ENCODE peak calls at places on chromosomes 1 and 21, in ten cellular contexts. One of them, this sample, is unnamed.

GRCh38 chr1:108686609-108687313 is 5.3 kb upstream of the PRPF38B start:
- DNase-seq in heart right ventricle: no peak
- DNase-seq in stomach: no peak
- DNase-seq in cardiac muscle cell: peak
- DNase-seq in AG04450: no peak
- DNase-seq in endodermal cell: no peak
- DNase-seq in CD8-positive, alpha-beta T cell: no peak
- DNase-seq in brain microvascular endothelial cell: no peak
- DNase-seq in heart left ventricle: no peak
- DNase-seq in bronchial epithelial cell: no peak
- DNase-seq in this sample: peak

GRCh38 chr1:221772107-221772506 is 30.2 kb upstream of the DUSP10 start:
- DNase-seq in heart left ventricle: no peak
- DNase-seq in endodermal cell: no peak
- DNase-seq in heart right ventricle: no peak
- DNase-seq in brain microvascular endothelial cell: no peak
- DNase-seq in CD8-positive, alpha-beta T cell: no peak
- DNase-seq in cardiac muscle cell: peak
- DNase-seq in AG04450: no peak
- DNase-seq in stomach: no peak
- DNase-seq in bronchial epithelial cell: peak
- DNase-seq in this sample: peak

GRCh38 chr1:159921251-159921650 is 4.1 kb downstream of the TAGLN2 start:
- DNase-seq in bronchial epithelial cell: no peak
- DNase-seq in CD8-positive, alpha-beta T cell: no peak
- DNase-seq in stomach: no peak
- DNase-seq in heart right ventricle: no peak
- DNase-seq in brain microvascular endothelial cell: no peak
- DNase-seq in AG04450: no peak
- DNase-seq in endodermal cell: no peak
- DNase-seq in heart left ventricle: no peak
- DNase-seq in cardiac muscle cell: no peak
- DNase-seq in this sample: peak

GRCh38 chr1:41045740-41046139 is 24.2 kb upstream of the SLFNL1 start:
- DNase-seq in AG04450: no peak
- DNase-seq in bronchial epithelial cell: peak
- DNase-seq in heart right ventricle: no peak
- DNase-seq in cardiac muscle cell: peak
- DNase-seq in heart left ventricle: peak
- DNase-seq in brain microvascular endothelial cell: peak
- DNase-seq in endodermal cell: no peak
- DNase-seq in stomach: peak
- DNase-seq in CD8-positive, alpha-beta T cell: no peak
- DNase-seq in this sample: peak

GRCh38 chr1:15942661-15943514 is 33.0 kb downstream of the ZBTB17 start:
- DNase-seq in stomach: peak
- DNase-seq in bronchial epithelial cell: no peak
- DNase-seq in cardiac muscle cell: no peak
- DNase-seq in CD8-positive, alpha-beta T cell: no peak
- DNase-seq in heart right ventricle: no peak
- DNase-seq in brain microvascular endothelial cell: no peak
- DNase-seq in heart left ventricle: no peak
- DNase-seq in AG04450: no peak
- DNase-seq in endodermal cell: peak
- DNase-seq in this sample: no peak

GRCh38 chr1:22388666-22389455 is 62.8 kb upstream of the ZBTB40 start:
- DNase-seq in AG04450: no peak
- DNase-seq in cardiac muscle cell: peak
- DNase-seq in CD8-positive, alpha-beta T cell: no peak
- DNase-seq in heart right ventricle: no peak
- DNase-seq in endodermal cell: no peak
- DNase-seq in stomach: no peak
- DNase-seq in bronchial epithelial cell: peak
- DNase-seq in heart left ventricle: no peak
- DNase-seq in brain microvascular endothelial cell: peak
- DNase-seq in this sample: peak

GRCh38 chr21:32538147-32538792 is 47.1 kb downstream of the TCP10L start:
- DNase-seq in endodermal cell: no peak
- DNase-seq in cardiac muscle cell: no peak
- DNase-seq in heart left ventricle: no peak
- DNase-seq in heart right ventricle: no peak
- DNase-seq in AG04450: no peak
- DNase-seq in CD8-positive, alpha-beta T cell: peak
- DNase-seq in stomach: no peak
- DNase-seq in brain microvascular endothelial cell: no peak
- DNase-seq in bronchial epithelial cell: no peak
- DNase-seq in this sample: no peak

GRCh38 chr1:84674021-84674420 is 16.2 kb downstream of the SSX2IP start:
- DNase-seq in endodermal cell: no peak
- DNase-seq in AG04450: no peak
- DNase-seq in heart left ventricle: no peak
- DNase-seq in CD8-positive, alpha-beta T cell: no peak
- DNase-seq in heart right ventricle: no peak
- DNase-seq in stomach: no peak
- DNase-seq in brain microvascular endothelial cell: no peak
- DNase-seq in cardiac muscle cell: no peak
- DNase-seq in bronchial epithelial cell: no peak
- DNase-seq in this sample: no peak

GRCh38 chr1:72649974-72650373 is 367.6 kb upstream of the NEGR1 start:
- DNase-seq in brain microvascular endothelial cell: no peak
- DNase-seq in endodermal cell: no peak
- DNase-seq in bronchial epithelial cell: no peak
- DNase-seq in AG04450: no peak
- DNase-seq in cardiac muscle cell: no peak
- DNase-seq in heart left ventricle: no peak
- DNase-seq in CD8-positive, alpha-beta T cell: no peak
- DNase-seq in heart right ventricle: no peak
- DNase-seq in stomach: no peak
- DNase-seq in this sample: peak

GRCh38 chr1:76250317-76250716 is 175.8 kb downstream of the ST6GALNAC3 start:
- DNase-seq in AG04450: no peak
- DNase-seq in brain microvascular endothelial cell: no peak
- DNase-seq in cardiac muscle cell: no peak
- DNase-seq in CD8-positive, alpha-beta T cell: no peak
- DNase-seq in heart right ventricle: no peak
- DNase-seq in heart left ventricle: no peak
- DNase-seq in stomach: no peak
- DNase-seq in endodermal cell: peak
- DNase-seq in bronchial epithelial cell: no peak
- DNase-seq in this sample: no peak

GRCh38 chr1:248404024-248404423 is 1.2 kb downstream of the OR2T1 start:
- DNase-seq in bronchial epithelial cell: peak
- DNase-seq in endodermal cell: no peak
- DNase-seq in heart right ventricle: no peak
- DNase-seq in brain microvascular endothelial cell: no peak
- DNase-seq in CD8-positive, alpha-beta T cell: no peak
- DNase-seq in heart left ventricle: no peak
- DNase-seq in cardiac muscle cell: no peak
- DNase-seq in AG04450: no peak
- DNase-seq in stomach: no peak
- DNase-seq in this sample: no peak

GRCh38 chr1:116334868-116335649 is 38.0 kb upstream of the ATP1A1 start:
- DNase-seq in brain microvascular endothelial cell: no peak
- DNase-seq in CD8-positive, alpha-beta T cell: no peak
- DNase-seq in endodermal cell: peak
- DNase-seq in bronchial epithelial cell: no peak
- DNase-seq in heart left ventricle: no peak
- DNase-seq in AG04450: no peak
- DNase-seq in heart right ventricle: no peak
- DNase-seq in cardiac muscle cell: peak
- DNase-seq in stomach: no peak
- DNase-seq in this sample: peak

GRCh38 chr1:174497461-174497860 is 49.7 kb downstream of the GPR52 start:
- DNase-seq in heart right ventricle: no peak
- DNase-seq in stomach: no peak
- DNase-seq in heart left ventricle: no peak
- DNase-seq in AG04450: no peak
- DNase-seq in bronchial epithelial cell: no peak
- DNase-seq in CD8-positive, alpha-beta T cell: no peak
- DNase-seq in cardiac muscle cell: no peak
- DNase-seq in endodermal cell: no peak
- DNase-seq in brain microvascular endothelial cell: no peak
- DNase-seq in this sample: no peak

GRCh38 chr1:17922833-17923232 is 167.7 kb downstream of the ACTL8 start:
- DNase-seq in brain microvascular endothelial cell: peak
- DNase-seq in stomach: peak
- DNase-seq in endodermal cell: peak
- DNase-seq in bronchial epithelial cell: no peak
- DNase-seq in heart left ventricle: peak
- DNase-seq in heart right ventricle: no peak
- DNase-seq in CD8-positive, alpha-beta T cell: no peak
- DNase-seq in cardiac muscle cell: peak
- DNase-seq in AG04450: no peak
- DNase-seq in this sample: peak

GRCh38 chr1:19057182-19057779 is 100.8 kb upstream of the IFFO2 start:
- DNase-seq in AG04450: no peak
- DNase-seq in stomach: no peak
- DNase-seq in brain microvascular endothelial cell: no peak
- DNase-seq in cardiac muscle cell: no peak
- DNase-seq in heart left ventricle: no peak
- DNase-seq in bronchial epithelial cell: no peak
- DNase-seq in endodermal cell: no peak
- DNase-seq in CD8-positive, alpha-beta T cell: no peak
- DNase-seq in heart right ventricle: no peak
- DNase-seq in this sample: no peak
- TF ChIP-seq CTCF in AG04450: no peak
- TF ChIP-seq CTCF in stomach: no peak
- TF ChIP-seq CTCF in brain microvascular endothelial cell: no peak
- TF ChIP-seq CTCF in cardiac muscle cell: no peak
- TF ChIP-seq CTCF in heart left ventricle: no peak
- TF ChIP-seq CTCF in bronchial epithelial cell: no peak
- TF ChIP-seq CTCF in endodermal cell: peak
- TF ChIP-seq CTCF in CD8-positive, alpha-beta T cell: no peak
- TF ChIP-seq CTCF in heart right ventricle: no peak
- TF ChIP-seq CTCF in this sample: no peak

GRCh38 chr1:20931930-20932436 is 144.9 kb upstream of the HP1BP3 start:
- DNase-seq in cardiac muscle cell: no peak
- DNase-seq in stomach: no peak
- DNase-seq in heart left ventricle: no peak
- DNase-seq in CD8-positive, alpha-beta T cell: no peak
- DNase-seq in brain microvascular endothelial cell: no peak
- DNase-seq in AG04450: no peak
- DNase-seq in bronchial epithelial cell: no peak
- DNase-seq in heart right ventricle: no peak
- DNase-seq in endodermal cell: no peak
- DNase-seq in this sample: no peak
- H3K4me3 ChIP-seq in cardiac muscle cell: no peak
- H3K4me3 ChIP-seq in stomach: no peak
- H3K4me3 ChIP-seq in heart left ventricle: no peak
- H3K4me3 ChIP-seq in CD8-positive, alpha-beta T cell: no peak
- H3K4me3 ChIP-seq in brain microvascular endothelial cell: no peak
- H3K4me3 ChIP-seq in AG04450: no peak
- H3K4me3 ChIP-seq in bronchial epithelial cell: no peak
- H3K4me3 ChIP-seq in heart right ventricle: no peak
- H3K4me3 ChIP-seq in endodermal cell: no peak
- H3K4me3 ChIP-seq in this sample: no peak

GRCh38 chr1:28983509-28984310 is 69.3 kb downstream of the EPB41 start:
- DNase-seq in endodermal cell: peak
- DNase-seq in cardiac muscle cell: no peak
- DNase-seq in bronchial epithelial cell: no peak
- DNase-seq in heart right ventricle: peak
- DNase-seq in brain microvascular endothelial cell: no peak
- DNase-seq in heart left ventricle: peak
- DNase-seq in CD8-positive, alpha-beta T cell: peak
- DNase-seq in AG04450: no peak
- DNase-seq in stomach: peak
- DNase-seq in this sample: no peak

GRCh38 chr1:28982198-28982597 is 67.8 kb downstream of the EPB41 start:
- DNase-seq in endodermal cell: no peak
- DNase-seq in stomach: no peak
- DNase-seq in AG04450: no peak
- DNase-seq in cardiac muscle cell: no peak
- DNase-seq in heart right ventricle: no peak
- DNase-seq in brain microvascular endothelial cell: no peak
- DNase-seq in CD8-positive, alpha-beta T cell: no peak
- DNase-seq in bronchial epithelial cell: no peak
- DNase-seq in heart left ventricle: no peak
- DNase-seq in this sample: no peak

GRCh38 chr1:28983091-28983490 is 68.7 kb downstream of the EPB41 start:
- DNase-seq in CD8-positive, alpha-beta T cell: no peak
- DNase-seq in cardiac muscle cell: no peak
- DNase-seq in AG04450: no peak
- DNase-seq in heart left ventricle: no peak
- DNase-seq in bronchial epithelial cell: no peak
- DNase-seq in endodermal cell: no peak
- DNase-seq in stomach: no peak
- DNase-seq in brain microvascular endothelial cell: no peak
- DNase-seq in heart right ventricle: no peak
- DNase-seq in this sample: no peak

GRCh38 chr1:28984311-28984684 is 69.9 kb downstream of the EPB41 start:
- DNase-seq in AG04450: no peak
- DNase-seq in cardiac muscle cell: no peak
- DNase-seq in heart left ventricle: no peak
- DNase-seq in brain microvascular endothelial cell: no peak
- DNase-seq in bronchial epithelial cell: no peak
- DNase-seq in stomach: no peak
- DNase-seq in heart right ventricle: no peak
- DNase-seq in endodermal cell: no peak
- DNase-seq in CD8-positive, alpha-beta T cell: no peak
- DNase-seq in this sample: no peak

GRCh38 chr1:28981170-28981569 is 66.8 kb downstream of the EPB41 start:
- DNase-seq in AG04450: no peak
- DNase-seq in stomach: no peak
- DNase-seq in CD8-positive, alpha-beta T cell: no peak
- DNase-seq in heart left ventricle: no peak
- DNase-seq in brain microvascular endothelial cell: no peak
- DNase-seq in endodermal cell: no peak
- DNase-seq in heart right ventricle: no peak
- DNase-seq in bronchial epithelial cell: no peak
- DNase-seq in cardiac muscle cell: no peak
- DNase-seq in this sample: no peak
- TF ChIP-seq CTCF in AG04450: no peak
- TF ChIP-seq CTCF in stomach: no peak
- TF ChIP-seq CTCF in CD8-positive, alpha-beta T cell: no peak
- TF ChIP-seq CTCF in heart left ventricle: no peak
- TF ChIP-seq CTCF in brain microvascular endothelial cell: no peak
- TF ChIP-seq CTCF in endodermal cell: no peak
- TF ChIP-seq CTCF in heart right ventricle: no peak
- TF ChIP-seq CTCF in bronchial epithelial cell: no peak
- TF ChIP-seq CTCF in cardiac muscle cell: no peak
- TF ChIP-seq CTCF in this sample: no peak

DNA sequence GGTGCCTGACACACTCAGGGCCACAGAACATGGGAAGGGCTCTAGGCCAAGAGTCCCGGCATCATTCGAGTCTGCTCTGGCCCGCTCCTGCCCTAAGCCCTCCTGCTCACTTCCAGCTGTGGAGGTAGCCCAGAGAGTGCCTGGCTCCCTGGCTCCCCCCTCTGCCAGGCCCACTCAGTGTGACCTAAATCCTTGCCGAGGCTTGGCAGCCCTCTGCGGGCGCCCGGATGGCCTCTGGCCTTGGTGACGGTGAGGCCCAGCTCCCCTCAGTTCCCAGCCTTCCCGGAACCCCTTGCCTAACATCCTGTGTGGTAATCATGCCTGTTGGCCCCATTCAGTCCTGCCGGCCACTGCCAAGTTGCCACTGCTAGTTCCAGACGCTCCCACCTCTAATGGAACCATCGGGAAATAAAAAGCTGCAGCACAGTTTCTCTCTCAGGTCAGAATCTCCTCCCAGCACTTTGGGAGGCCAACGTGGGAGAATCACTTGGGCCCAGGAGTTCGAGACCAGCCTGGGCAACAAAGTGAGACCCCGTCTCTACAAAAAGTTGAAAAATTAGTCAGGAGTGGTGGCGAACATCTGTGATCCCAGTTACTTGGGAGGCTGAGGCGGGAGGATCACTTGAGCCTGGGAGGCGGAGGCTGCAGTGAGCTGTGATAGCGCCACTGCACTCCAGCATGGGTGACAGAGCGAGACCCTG is 1.2 kb upstream of the H6PD start:
- DNase-seq in CD8-positive, alpha-beta T cell: no peak
- DNase-seq in cardiac muscle cell: peak
- DNase-seq in endodermal cell: no peak
- DNase-seq in heart left ventricle: peak
- DNase-seq in heart right ventricle: peak
- DNase-seq in AG04450: no peak
- DNase-seq in stomach: peak
- DNase-seq in brain microvascular endothelial cell: peak
- DNase-seq in bronchial epithelial cell: peak
- DNase-seq in this sample: peak
- H3K4me3 ChIP-seq in CD8-positive, alpha-beta T cell: no peak
- H3K4me3 ChIP-seq in cardiac muscle cell: no peak
- H3K4me3 ChIP-seq in endodermal cell: no peak
- H3K4me3 ChIP-seq in heart left ventricle: no peak
- H3K4me3 ChIP-seq in heart right ventricle: no peak
- H3K4me3 ChIP-seq in AG04450: no peak
- H3K4me3 ChIP-seq in stomach: no peak
- H3K4me3 ChIP-seq in brain microvascular endothelial cell: no peak
- H3K4me3 ChIP-seq in bronchial epithelial cell: no peak
- H3K4me3 ChIP-seq in this sample: no peak